ENCODE peak calls at places on chromosomes 6 and 20, in nine cellular contexts. C, N, G, I, U, B, V, W and S are unnamed samples.

GRCh38 chr6:34990971-34991560 is 102.0 kb downstream of the ANKS1A start:
- DNase-seq in C (no peak), N (no peak), G (no peak), I (no peak), U (no peak), B (peak), V (no peak), W (no peak), S (no peak)

GRCh38 chr6:160088069-160088773 is 33.4 kb upstream of the SLC22A1 start:
- DNase-seq in C (peak), N (peak), G (no peak), I (peak), U (peak), B (peak), V (peak), W (peak), S (peak)

GRCh38 chr6:169969372-169970099 is 218.1 kb downstream of the ERMARD start:
- DNase-seq in C (no peak), N (no peak), G (no peak), I (no peak), U (no peak), B (no peak), V (no peak), W (no peak), S (no peak)

GRCh38 chr6:36430351-36430750 is 12.3 kb downstream of the PXT1 start:
- DNase-seq in C (no peak), N (no peak), G (no peak), I (no peak), U (no peak), B (no peak), V (no peak), W (no peak), S (no peak)

GRCh38 chr6:16296061-16296670 is 57.8 kb downstream of the GMPR start:
- DNase-seq in C (no peak), N (no peak), G (no peak), I (no peak), U (no peak), B (no peak), V (no peak), W (no peak), S (no peak)

GRCh38 chr20:58841539-58842264 is 9.0 kb downstream of the GNAS-AS1 start:
- DNase-seq in C (no peak), N (no peak), G (no peak), I (no peak), U (no peak), B (no peak), V (no peak), W (no peak), S (no peak)

GRCh38 chr6:145155411-145155810 is 579.9 kb downstream of the EPM2A start:
- DNase-seq in C (no peak), N (no peak), G (no peak), I (peak), U (no peak), B (no peak), V (no peak), W (no peak), S (peak)

GRCh38 chr6:8066108-8066507 is 1.9 kb upstream of the BLOC1S5 start:
- DNase-seq in C (no peak), N (no peak), G (no peak), I (no peak), U (no peak), B (no peak), V (no peak), W (peak), S (no peak)

GRCh38 chr6:142726616-142727015 is 218.4 kb downstream of the HIVEP2 start:
- DNase-seq in C (no peak), N (no peak), G (no peak), I (no peak), U (no peak), B (peak), V (no peak), W (no peak), S (peak)

GRCh38 chr6:43980004-43980795 is 147.1 kb downstream of the MRPL14 start:
- DNase-seq in C (no peak), N (no peak), G (no peak), I (no peak), U (no peak), B (no peak), V (no peak), W (no peak), S (no peak)

GRCh38 chr20:8969062-8969694 is 99.7 kb upstream of the PLCB4 start:
- DNase-seq in C (no peak), N (no peak), G (no peak), I (no peak), U (no peak), B (no peak), V (no peak), W (no peak), S (no peak)

GRCh38 chr6:40631760-40632159 is 44.6 kb upstream of the LRFN2 start:
- DNase-seq in C (no peak), N (no peak), G (no peak), I (no peak), U (no peak), B (no peak), V (no peak), W (no peak), S (no peak)

GRCh38 chr6:1960484-1961142 is 284.8 kb downstream of the GMDS start:
- DNase-seq in C (no peak), N (no peak), G (no peak), I (no peak), U (no peak), B (no peak), V (no peak), W (no peak), S (peak)

GRCh38 chr6:148583631-148584030 is 163.2 kb upstream of the UST start:
- DNase-seq in C (no peak), N (no peak), G (no peak), I (no peak), U (no peak), B (no peak), V (no peak), W (no peak), S (no peak)

GRCh38 chr20:37096415-37097039 is 730 bp upstream of the RBL1 start:
- DNase-seq in C (no peak), N (no peak), G (peak), I (no peak), U (no peak), B (no peak), V (no peak), W (peak), S (no peak)

DNA sequence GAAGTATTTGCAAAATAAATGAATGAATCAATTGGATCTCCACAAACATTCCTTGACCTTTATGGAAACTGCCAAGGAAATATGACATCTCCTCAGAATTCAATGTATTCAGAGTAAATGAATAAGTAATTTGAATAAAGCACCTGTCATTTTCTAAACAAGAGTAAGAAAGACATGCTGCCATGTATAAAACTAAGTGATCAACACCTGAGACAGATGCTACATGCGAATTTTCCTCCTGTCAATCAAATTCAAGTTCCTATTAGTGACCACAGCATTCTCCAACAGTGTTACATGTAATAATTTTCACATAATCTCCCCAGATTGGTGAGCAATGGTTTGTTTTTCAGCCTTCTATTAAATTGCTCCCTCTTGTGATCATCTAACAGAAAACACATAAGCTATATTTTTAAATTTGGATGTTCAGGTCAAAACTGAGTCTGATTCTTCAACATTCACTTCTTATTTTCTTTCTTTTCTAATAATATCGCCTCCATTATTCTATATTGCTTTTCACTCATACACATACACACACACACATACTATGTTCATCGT is 163.2 kb upstream of the RNF217 start:
- DNase-seq in C (peak), N (no peak), G (no peak), I (peak), U (no peak), B (no peak), V (no peak), W (no peak), S (no peak)
- TF ChIP-seq CTCF in C (peak), N (no peak), G (no peak), I (peak), U (peak), B (peak), V (no peak), W (peak), S (peak)

DNA sequence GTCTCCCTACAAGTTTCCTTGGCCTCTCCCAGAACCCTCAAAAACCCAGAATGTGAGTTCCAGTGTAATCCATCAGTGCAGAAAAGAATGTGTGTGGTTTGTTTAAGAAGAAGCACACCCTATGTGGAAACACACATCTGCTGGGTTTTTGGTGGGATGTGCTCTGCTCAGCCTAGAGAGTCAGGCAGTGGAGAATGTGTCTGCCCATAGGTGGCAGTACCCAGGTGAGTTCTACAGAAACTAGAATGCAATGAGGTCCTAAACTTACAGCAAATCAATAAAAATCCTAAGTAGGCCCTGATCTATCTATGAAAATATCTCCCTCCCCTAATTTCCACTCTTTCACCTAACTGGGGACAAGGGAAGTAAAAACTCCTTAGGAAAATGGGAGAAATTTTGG is 437.3 kb downstream of the DHX35 start:
- DNase-seq in C (no peak), N (no peak), G (no peak), I (no peak), U (no peak), B (no peak), V (no peak), W (no peak), S (no peak)
- TF ChIP-seq CTCF in C (no peak), N (no peak), G (no peak), I (no peak), U (no peak), B (no peak), V (no peak), W (peak), S (peak)

DNA sequence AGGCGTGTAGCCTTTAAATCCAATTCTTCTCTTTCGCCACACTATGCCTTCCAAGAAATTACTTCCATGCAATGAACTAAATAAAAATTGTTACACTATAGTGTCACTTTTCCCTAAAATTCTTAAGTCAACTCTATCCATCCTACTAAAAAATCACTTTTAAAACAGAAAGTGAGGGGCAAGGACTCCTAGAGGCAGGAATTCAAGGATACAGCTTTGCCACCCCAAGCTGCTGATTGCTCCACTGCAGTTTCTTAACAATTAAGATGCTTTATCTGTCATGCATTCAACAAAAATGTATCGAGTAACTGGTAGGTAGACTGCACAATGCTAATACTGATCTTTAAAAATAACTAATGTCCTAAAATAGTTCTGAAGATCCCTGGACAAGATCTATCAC is 4.3 kb downstream of the MCM9 start:
- DNase-seq in C (no peak), N (no peak), G (no peak), I (no peak), U (no peak), B (no peak), V (no peak), W (no peak), S (no peak)
- TF ChIP-seq CTCF in C (no peak), N (peak), G (no peak), I (no peak), U (no peak), B (peak), V (no peak), W (no peak), S (no peak)

GRCh38 chr6:66496659-66497058 is 789.6 kb upstream of the EYS start:
- DNase-seq in C (peak), N (no peak), G (peak), I (peak), U (no peak), B (no peak), V (peak), W (peak), S (peak)
- TF ChIP-seq CTCF in C (no peak), N (no peak), G (peak), I (peak), U (peak), B (peak), V (peak), W (peak), S (peak)

GRCh38 chr6:28771401-28772267 is 152.2 kb downstream of the TRIM27 start:
- DNase-seq in C (no peak), N (no peak), G (no peak), I (peak), U (peak), B (no peak), V (peak), W (peak), S (no peak)
- TF ChIP-seq CTCF in C (no peak), N (no peak), G (no peak), I (no peak), U (peak), B (peak), V (peak), W (peak), S (peak)